ENCODE peak calls at places on chromosomes 5 and 9, in four cellular contexts. One of them, this sample, is unnamed. For H3K4me1, the result is how much of the 10 kb centered on the place peaks cover.

GRCh38 chr9:132877818-132878694 is at the start of gene AK8:
- DNase-seq in NT2/D1: peak
- DNase-seq in transverse colon: peak
- DNase-seq in GM23338: peak
- DNase-seq in this sample: peak

GRCh38 chr9:136061405-136061804 is 33.7 kb downstream of the NACC2 start:
- DNase-seq in GM23338: no peak
- DNase-seq in NT2/D1: no peak
- DNase-seq in transverse colon: no peak
- DNase-seq in this sample: no peak

GRCh38 chr9:126474201-126474765 is 139.4 kb upstream of the LMX1B start:
- DNase-seq in transverse colon: no peak
- DNase-seq in NT2/D1: no peak
- DNase-seq in GM23338: no peak
- DNase-seq in this sample: peak

GRCh38 chr9:4879098-4879497 is 86.4 kb downstream of the RCL1 start:
- DNase-seq in transverse colon: no peak
- DNase-seq in GM23338: no peak
- DNase-seq in NT2/D1: no peak
- DNase-seq in this sample: no peak

GRCh38 chr5:141051526-141051876 is 327 bp downstream of the PCDHB1 start:
- DNase-seq in NT2/D1: peak
- DNase-seq in transverse colon: no peak
- DNase-seq in GM23338: peak
- DNase-seq in this sample: no peak

GRCh38 chr5:87156631-87157030 is 111.1 kb upstream of the RASA1 start:
- DNase-seq in transverse colon: no peak
- DNase-seq in GM23338: no peak
- DNase-seq in NT2/D1: no peak
- DNase-seq in this sample: no peak

GRCh38 chr9:95189230-95190098 is 128.0 kb downstream of the FANCC start:
- DNase-seq in NT2/D1: no peak
- DNase-seq in transverse colon: no peak
- DNase-seq in GM23338: no peak
- DNase-seq in this sample: no peak

GRCh38 chr9:5817776-5818336 is 15.1 kb downstream of the ERMP1 start:
- DNase-seq in transverse colon: no peak
- DNase-seq in GM23338: no peak
- DNase-seq in NT2/D1: no peak
- DNase-seq in this sample: no peak

GRCh38 chr5:174693697-174694400 is 30.5 kb upstream of the MSX2 start:
- DNase-seq in GM23338: peak
- DNase-seq in NT2/D1: no peak
- DNase-seq in transverse colon: peak
- DNase-seq in this sample: peak

GRCh38 chr9:135134253-135135028 is 47.0 kb downstream of the OLFM1 start:
- DNase-seq in NT2/D1: no peak
- DNase-seq in GM23338: no peak
- DNase-seq in transverse colon: no peak
- DNase-seq in this sample: no peak

GRCh38 chr5:133113331-133114061 is 61.7 kb downstream of the HSPA4 start:
- DNase-seq in GM23338: no peak
- DNase-seq in transverse colon: no peak
- DNase-seq in NT2/D1: no peak
- DNase-seq in this sample: peak

GRCh38 chr5:149002761-149003689 is 59.8 kb downstream of the SH3TC2 start:
- DNase-seq in transverse colon: no peak
- DNase-seq in GM23338: no peak
- DNase-seq in NT2/D1: no peak
- DNase-seq in this sample: no peak

GRCh38 chr5:149002053-149002452 is 60.8 kb downstream of the SH3TC2 start:
- DNase-seq in GM23338: peak
- DNase-seq in NT2/D1: peak
- DNase-seq in transverse colon: no peak
- DNase-seq in this sample: peak

GRCh38 chr5:149007174-149007573 is 55.7 kb downstream of the SH3TC2 start:
- DNase-seq in GM23338: no peak
- DNase-seq in transverse colon: no peak
- DNase-seq in NT2/D1: no peak
- DNase-seq in this sample: no peak

GRCh38 chr5:149004559-149004958 is 58.3 kb downstream of the SH3TC2 start:
- DNase-seq in transverse colon: no peak
- DNase-seq in GM23338: no peak
- DNase-seq in NT2/D1: no peak
- DNase-seq in this sample: no peak

GRCh38 chr5:149005077-149005892 is 57.6 kb downstream of the SH3TC2 start:
- DNase-seq in GM23338: no peak
- DNase-seq in NT2/D1: no peak
- DNase-seq in transverse colon: no peak
- DNase-seq in this sample: no peak
- H3K4me1 ChIP-seq in GM23338: under half
- H3K4me1 ChIP-seq in NT2/D1: under half
- H3K4me1 ChIP-seq in transverse colon: under half
- H3K4me1 ChIP-seq in this sample: under half

GRCh38 chr5:135394095-135394494 is 4.9 kb downstream of the MACROH2A1 start:
- DNase-seq in transverse colon: no peak
- DNase-seq in NT2/D1: no peak
- DNase-seq in GM23338: no peak
- DNase-seq in this sample: no peak
- H3K4me1 ChIP-seq in transverse colon: under half
- H3K4me1 ChIP-seq in NT2/D1: under half
- H3K4me1 ChIP-seq in GM23338: under half
- H3K4me1 ChIP-seq in this sample: half or more

GRCh38 chr9:128912270-128912853 is 8.4 kb upstream of the PHYHD1 start:
- DNase-seq in transverse colon: no peak
- DNase-seq in GM23338: peak
- DNase-seq in NT2/D1: peak
- DNase-seq in this sample: peak

GRCh38 chr9:128909859-128910258 is 10.9 kb upstream of the PHYHD1 start:
- DNase-seq in NT2/D1: no peak
- DNase-seq in GM23338: no peak
- DNase-seq in transverse colon: no peak
- DNase-seq in this sample: no peak

GRCh38 chr9:128910906-128911305 is 9.9 kb upstream of the PHYHD1 start:
- DNase-seq in NT2/D1: no peak
- DNase-seq in transverse colon: no peak
- DNase-seq in GM23338: no peak
- DNase-seq in this sample: no peak

GRCh38 chr9:128913048-128913900 is 7.5 kb upstream of the PHYHD1 start:
- DNase-seq in GM23338: no peak
- DNase-seq in transverse colon: no peak
- DNase-seq in NT2/D1: no peak
- DNase-seq in this sample: no peak

GRCh38 chr9:128911529-128912035 is 9.2 kb upstream of the PHYHD1 start:
- DNase-seq in GM23338: peak
- DNase-seq in NT2/D1: peak
- DNase-seq in transverse colon: no peak
- DNase-seq in this sample: peak
- H3K4me1 ChIP-seq in GM23338: under half
- H3K4me1 ChIP-seq in NT2/D1: under half
- H3K4me1 ChIP-seq in transverse colon: under half
- H3K4me1 ChIP-seq in this sample: under half

GRCh38 chr9:93098236-93098946 is 2.4 kb downstream of the CARD19 start:
- DNase-seq in transverse colon: peak
- DNase-seq in NT2/D1: no peak
- DNase-seq in GM23338: no peak
- DNase-seq in this sample: peak

GRCh38 chr9:93096811-93097382 is 880 bp downstream of the CARD19 start:
- DNase-seq in NT2/D1: no peak
- DNase-seq in GM23338: no peak
- DNase-seq in transverse colon: no peak
- DNase-seq in this sample: no peak

GRCh38 chr9:93099551-93100264 is 3.7 kb downstream of the CARD19 start:
- DNase-seq in GM23338: no peak
- DNase-seq in NT2/D1: no peak
- DNase-seq in transverse colon: peak
- DNase-seq in this sample: no peak

GRCh38 chr9:93096131-93096802 is at the start of gene CARD19:
- DNase-seq in GM23338: peak
- DNase-seq in NT2/D1: no peak
- DNase-seq in transverse colon: peak
- DNase-seq in this sample: no peak

DNA sequence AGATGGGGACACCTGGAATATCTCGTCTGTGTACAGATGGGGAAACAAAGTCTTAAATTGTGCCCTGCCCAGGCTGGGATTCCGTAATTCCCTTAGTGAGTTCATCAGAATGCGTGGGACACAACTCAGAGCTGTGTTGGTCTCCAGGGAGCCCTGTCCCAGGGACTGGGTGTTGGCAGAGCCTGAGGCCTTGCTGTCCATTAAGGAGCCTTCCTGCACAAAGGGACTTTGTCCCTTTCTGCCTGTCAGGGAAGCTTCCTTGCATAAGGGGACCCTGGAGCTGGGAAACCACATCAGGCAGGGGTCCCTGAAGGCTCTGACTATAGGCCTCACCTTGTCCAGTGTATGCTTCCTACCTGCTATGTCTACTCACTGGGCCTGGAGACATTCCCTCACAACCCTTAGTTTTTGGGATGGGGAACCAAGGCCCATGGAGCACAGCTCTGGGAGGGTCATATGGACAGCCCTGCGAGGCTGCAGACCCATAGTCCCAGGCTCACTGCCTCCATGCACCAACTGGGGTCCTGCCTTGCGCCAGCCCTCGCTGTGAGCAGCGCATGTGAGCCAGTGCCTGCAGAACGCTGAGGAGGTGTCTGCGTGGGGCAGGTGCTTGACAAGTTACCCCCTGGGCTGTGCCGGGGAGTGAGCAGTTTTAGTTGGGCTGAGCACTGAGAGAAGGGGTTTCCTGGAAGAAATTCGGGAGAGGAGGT is 1.6 kb downstream of the CARD19 start:
- DNase-seq in GM23338: no peak
- DNase-seq in transverse colon: peak
- DNase-seq in NT2/D1: no peak
- DNase-seq in this sample: no peak
- H3K4me1 ChIP-seq in GM23338: under half
- H3K4me1 ChIP-seq in transverse colon: under half
- H3K4me1 ChIP-seq in NT2/D1: under half
- H3K4me1 ChIP-seq in this sample: under half

GRCh38 chr9:36138496-36138895 is 2.0 kb downstream of the GLIPR2 start:
- DNase-seq in GM23338: no peak
- DNase-seq in transverse colon: no peak
- DNase-seq in NT2/D1: no peak
- DNase-seq in this sample: no peak
- H3K4me1 ChIP-seq in GM23338: under half
- H3K4me1 ChIP-seq in transverse colon: under half
- H3K4me1 ChIP-seq in NT2/D1: under half
- H3K4me1 ChIP-seq in this sample: under half

GRCh38 chr9:114378016-114378415 is 9.8 kb downstream of the AKNA start:
- DNase-seq in transverse colon: no peak
- DNase-seq in NT2/D1: no peak
- DNase-seq in GM23338: no peak
- DNase-seq in this sample: no peak
- H3K4me1 ChIP-seq in transverse colon: under half
- H3K4me1 ChIP-seq in NT2/D1: under half
- H3K4me1 ChIP-seq in GM23338: under half
- H3K4me1 ChIP-seq in this sample: under half

DNA sequence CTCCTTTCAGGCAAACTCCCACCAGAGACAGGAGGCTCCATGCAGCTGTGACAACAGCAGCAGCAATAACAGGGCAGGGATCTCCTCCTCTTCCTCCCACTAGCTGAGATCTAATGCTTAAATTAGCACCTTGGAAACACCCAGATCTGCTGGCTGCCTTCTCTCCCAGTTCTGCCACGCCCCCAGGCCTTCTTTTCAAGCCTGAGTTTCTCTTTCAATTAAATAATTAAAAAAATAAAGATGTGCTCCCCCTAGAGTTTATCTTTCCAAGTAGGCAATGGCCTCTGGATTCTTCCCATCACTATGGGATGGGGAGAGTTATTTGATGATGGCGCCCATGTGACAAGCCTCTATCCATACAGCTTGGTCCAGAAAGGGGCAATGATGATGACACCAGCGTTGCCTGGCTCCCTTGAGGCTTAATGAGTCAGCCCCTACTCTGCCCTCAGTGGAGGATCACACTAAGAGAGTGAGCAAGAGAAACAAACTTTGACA is 3.8 kb downstream of the FAM219A start:
- DNase-seq in transverse colon: no peak
- DNase-seq in NT2/D1: no peak
- DNase-seq in GM23338: peak
- DNase-seq in this sample: no peak
- H3K4me1 ChIP-seq in transverse colon: under half
- H3K4me1 ChIP-seq in NT2/D1: under half
- H3K4me1 ChIP-seq in GM23338: under half
- H3K4me1 ChIP-seq in this sample: under half

DNA sequence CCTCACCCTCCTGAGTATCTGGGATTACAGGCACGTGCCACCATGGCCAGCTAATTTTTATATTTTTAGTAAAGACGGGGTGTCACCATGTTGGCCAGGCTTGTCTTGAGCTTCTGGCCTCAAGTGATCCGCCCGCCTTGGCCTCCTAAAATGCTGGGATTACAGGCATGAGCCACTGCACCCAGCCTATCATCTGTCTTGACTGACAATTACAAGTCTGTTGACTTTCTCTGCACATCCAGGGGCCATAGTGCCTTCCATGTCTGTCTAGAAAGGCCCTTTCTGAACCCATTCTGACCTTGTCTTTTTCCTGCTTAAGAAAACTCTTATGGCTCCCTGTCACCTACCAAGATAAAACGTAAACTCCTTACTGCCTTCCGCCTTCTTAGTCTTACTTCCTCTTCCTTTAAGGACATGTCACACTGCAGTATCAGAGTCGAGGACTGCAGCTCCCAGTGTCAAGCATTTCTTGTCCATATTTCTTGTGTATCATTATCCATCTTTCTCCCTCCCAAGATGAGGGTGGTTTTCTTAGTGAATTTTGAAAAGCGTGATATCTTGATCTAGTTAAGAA is 49.9 kb upstream of the SHB start:
- DNase-seq in NT2/D1: no peak
- DNase-seq in GM23338: no peak
- DNase-seq in transverse colon: no peak
- DNase-seq in this sample: no peak
- H3K4me1 ChIP-seq in NT2/D1: under half
- H3K4me1 ChIP-seq in GM23338: under half
- H3K4me1 ChIP-seq in transverse colon: under half
- H3K4me1 ChIP-seq in this sample: under half

DNA sequence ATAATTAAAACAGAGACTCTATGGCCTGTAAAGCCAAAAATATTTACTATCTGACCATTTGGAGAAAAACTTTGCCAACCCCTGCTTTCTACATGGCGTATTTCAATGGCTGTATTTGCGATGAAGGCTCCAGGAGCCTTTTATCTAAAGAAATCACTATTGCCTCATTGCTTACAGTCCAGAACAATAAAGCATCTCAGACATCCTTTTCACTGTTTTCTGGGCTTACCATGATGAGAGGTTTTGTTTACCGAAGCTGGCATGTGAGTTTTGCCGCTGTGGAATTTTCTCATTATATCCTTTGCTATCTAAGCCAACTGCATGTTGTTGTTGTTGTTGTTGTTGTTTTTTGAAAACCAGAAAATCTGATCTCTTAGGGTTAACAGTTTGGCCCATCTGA is 13.9 kb downstream of the PALM2AKAP2 start:
- DNase-seq in transverse colon: no peak
- DNase-seq in GM23338: no peak
- DNase-seq in NT2/D1: no peak
- DNase-seq in this sample: no peak
- H3K4me1 ChIP-seq in transverse colon: under half
- H3K4me1 ChIP-seq in GM23338: under half
- H3K4me1 ChIP-seq in NT2/D1: under half
- H3K4me1 ChIP-seq in this sample: half or more